ENCODE peak calls at places on chromosome 4, in seven cellular contexts. One of them, this sample, is unnamed.

GRCh38 chr4:186878203-186878800 is 154.6 kb upstream of the FAT1 start:
- DNase-seq in EH: peak
- DNase-seq in T-helper 2 cell: no peak
- DNase-seq in glutamatergic neuron: no peak
- DNase-seq in fibroblast of lung: no peak
- DNase-seq in pancreas: no peak
- DNase-seq in NCI-H2081: no peak
- DNase-seq in this sample: no peak

GRCh38 chr4:103498161-103499070 is 221.4 kb downstream of the TACR3 start:
- DNase-seq in EH: no peak
- DNase-seq in T-helper 2 cell: no peak
- DNase-seq in glutamatergic neuron: no peak
- DNase-seq in fibroblast of lung: peak
- DNase-seq in pancreas: no peak
- DNase-seq in NCI-H2081: no peak
- DNase-seq in this sample: no peak

GRCh38 chr4:76690091-76690905 is 207.6 kb downstream of the SOWAHB start:
- DNase-seq in EH: peak
- DNase-seq in T-helper 2 cell: no peak
- DNase-seq in glutamatergic neuron: no peak
- DNase-seq in fibroblast of lung: peak
- DNase-seq in pancreas: no peak
- DNase-seq in NCI-H2081: peak
- DNase-seq in this sample: peak

GRCh38 chr4:102663073-102663472 is 97.7 kb downstream of the MANBA start:
- DNase-seq in EH: peak
- DNase-seq in T-helper 2 cell: no peak
- DNase-seq in glutamatergic neuron: no peak
- DNase-seq in fibroblast of lung: peak
- DNase-seq in pancreas: no peak
- DNase-seq in NCI-H2081: no peak
- DNase-seq in this sample: no peak

GRCh38 chr4:73315091-73315490 is 56.5 kb upstream of the ANKRD17 start:
- DNase-seq in EH: peak
- DNase-seq in T-helper 2 cell: no peak
- DNase-seq in glutamatergic neuron: no peak
- DNase-seq in fibroblast of lung: peak
- DNase-seq in pancreas: no peak
- DNase-seq in NCI-H2081: no peak
- DNase-seq in this sample: no peak

GRCh38 chr4:69057620-69058409 is 38.5 kb upstream of the UGT2B7 start:
- DNase-seq in EH: no peak
- DNase-seq in T-helper 2 cell: no peak
- DNase-seq in glutamatergic neuron: no peak
- DNase-seq in fibroblast of lung: peak
- DNase-seq in pancreas: no peak
- DNase-seq in NCI-H2081: no peak
- DNase-seq in this sample: no peak

GRCh38 chr4:152778656-152779512 is 646 bp downstream of the TIGD4 start:
- DNase-seq in EH: peak
- DNase-seq in T-helper 2 cell: no peak
- DNase-seq in glutamatergic neuron: peak
- DNase-seq in fibroblast of lung: peak
- DNase-seq in pancreas: peak
- DNase-seq in NCI-H2081: peak
- DNase-seq in this sample: peak

GRCh38 chr4:112897548-112897947 is 151.9 kb upstream of the ANK2 start:
- DNase-seq in EH: no peak
- DNase-seq in T-helper 2 cell: no peak
- DNase-seq in glutamatergic neuron: peak
- DNase-seq in fibroblast of lung: no peak
- DNase-seq in pancreas: no peak
- DNase-seq in NCI-H2081: no peak
- DNase-seq in this sample: no peak

GRCh38 chr4:158079661-158080060 is 93.2 kb downstream of the GASK1B start:
- DNase-seq in EH: no peak
- DNase-seq in T-helper 2 cell: no peak
- DNase-seq in glutamatergic neuron: no peak
- DNase-seq in fibroblast of lung: no peak
- DNase-seq in pancreas: no peak
- DNase-seq in NCI-H2081: no peak
- DNase-seq in this sample: peak

GRCh38 chr4:98614655-98615054 is 43.8 kb downstream of the TSPAN5 start:
- DNase-seq in EH: peak
- DNase-seq in T-helper 2 cell: no peak
- DNase-seq in glutamatergic neuron: no peak
- DNase-seq in fibroblast of lung: no peak
- DNase-seq in pancreas: no peak
- DNase-seq in NCI-H2081: no peak
- DNase-seq in this sample: no peak

GRCh38 chr4:170259631-170260153 is 169.9 kb upstream of the AADAT start:
- DNase-seq in EH: peak
- DNase-seq in T-helper 2 cell: no peak
- DNase-seq in glutamatergic neuron: peak
- DNase-seq in fibroblast of lung: peak
- DNase-seq in pancreas: peak
- DNase-seq in NCI-H2081: peak
- DNase-seq in this sample: peak

GRCh38 chr4:161364681-161365080 is 799.1 kb downstream of the FSTL5 start:
- DNase-seq in EH: no peak
- DNase-seq in T-helper 2 cell: no peak
- DNase-seq in glutamatergic neuron: no peak
- DNase-seq in fibroblast of lung: no peak
- DNase-seq in pancreas: no peak
- DNase-seq in NCI-H2081: no peak
- DNase-seq in this sample: no peak

GRCh38 chr4:2848449-2848848 is 4.8 kb downstream of the ADD1 start:
- DNase-seq in EH: peak
- DNase-seq in T-helper 2 cell: no peak
- DNase-seq in glutamatergic neuron: no peak
- DNase-seq in fibroblast of lung: no peak
- DNase-seq in pancreas: no peak
- DNase-seq in NCI-H2081: no peak
- DNase-seq in this sample: no peak

GRCh38 chr4:12924253-12924652 is 559.9 kb downstream of the RAB28 start:
- DNase-seq in EH: no peak
- DNase-seq in T-helper 2 cell: no peak
- DNase-seq in glutamatergic neuron: no peak
- DNase-seq in fibroblast of lung: no peak
- DNase-seq in pancreas: no peak
- DNase-seq in NCI-H2081: no peak
- DNase-seq in this sample: no peak

This sample was measured in NCI-H146.